ENCODE peak calls at places on chromosomes 16 and 17, in eight cellular contexts. D is globus pallidus, I is AG04450, V is breast epithelium, G is Right ventricle myocardium superior, X is HCT116, Z is activated T-cell treated with anti-CD3 and anti-CD28 coated beads for 1 hour, N is coronary artery. Y is an unnamed sample.

GRCh38 chr16:85652431-85653221 is 36.1 kb downstream of the GINS2 start:
- DNase-seq in D (peak), I (no peak), V (no peak), G (peak), X (no peak), Z (no peak), N (no peak), Y (no peak)

GRCh38 chr16:85402910-85403692 is 210.0 kb upstream of the GSE1 start:
- DNase-seq in D (no peak), I (no peak), V (no peak), G (peak), X (no peak), Z (no peak), N (no peak), Y (no peak)

GRCh38 chr17:79535728-79536025 is 75.2 kb downstream of the RBFOX3 start:
- DNase-seq in D (no peak), I (no peak), V (no peak), G (no peak), X (no peak), Z (no peak), N (no peak), Y (no peak)

GRCh38 chr17:56681561-56682266 is 88.2 kb downstream of the NOG start:
- DNase-seq in D (no peak), I (peak), V (no peak), G (no peak), X (peak), Z (no peak), N (no peak), Y (peak)

GRCh38 chr16:1991135-1991551 is 1.4 kb downstream of the SYNGR3 start:
- DNase-seq in D (no peak), I (no peak), V (no peak), G (no peak), X (no peak), Z (peak), N (no peak), Y (no peak)

GRCh38 chr17:51813166-51813783 is 345.2 kb downstream of the CA10 start:
- DNase-seq in D (no peak), I (no peak), V (no peak), G (no peak), X (no peak), Z (no peak), N (no peak), Y (no peak)

GRCh38 chr16:48053346-48053745 is 102.4 kb downstream of the ABCC12 start:
- DNase-seq in D (no peak), I (peak), V (no peak), G (no peak), X (no peak), Z (no peak), N (no peak), Y (peak)

GRCh38 chr17:80791758-80792284 is 199.8 kb upstream of the CHMP6 start:
- DNase-seq in D (peak), I (peak), V (no peak), G (no peak), X (peak), Z (no peak), N (peak), Y (peak)

GRCh38 chr17:57243171-57243622 is 13.1 kb upstream of the MSI2 start:
- DNase-seq in D (peak), I (peak), V (no peak), G (peak), X (peak), Z (peak), N (no peak), Y (peak)

GRCh38 chr16:64211306-64211705 is 910.6 kb downstream of the CDH11 start:
- DNase-seq in D (no peak), I (no peak), V (no peak), G (no peak), X (no peak), Z (no peak), N (no peak), Y (no peak)

GRCh38 chr16:82220541-82220940 is 50.5 kb upstream of the MPHOSPH6 start:
- DNase-seq in D (no peak), I (no peak), V (no peak), G (no peak), X (no peak), Z (no peak), N (no peak), Y (no peak)